ENCODE peak calls at places on chromosome 14, in six cellular contexts. O is GM12891, T is A549, W is endothelial cell of umbilical vein, J is HCT116, X is adrenal gland. A is an unnamed sample.

GRCh38 chr14:24437020-24437735 is 5.4 kb downstream of the SDR39U1 start:
- DNase-seq in X (no peak), O (no peak), T (no peak), J (no peak), W (peak; percentile 22), A (no peak)

GRCh38 chr14:77014004-77014604 is 14.4 kb downstream of the IRF2BPL start:
- DNase-seq in W (peak; percentile 32), T (no peak), J (no peak), O (no peak), X (peak; percentile 43), A (no peak)

GRCh38 chr14:33932526-33933292 is 18.2 kb downstream of the EGLN3 start:
- DNase-seq in X (no peak), O (no peak), T (no peak), J (no peak), W (no peak), A (no peak)

GRCh38 chr14:85934123-85934885 is 404.4 kb downstream of the FLRT2 start:
- DNase-seq in T (peak; percentile 13), J (no peak), O (peak; percentile 13), X (no peak), W (peak; percentile 29), A (peak; percentile 3)

GRCh38 chr14:88321692-88322504 is 1.2 kb downstream of the KCNK10 start:
- DNase-seq in W (no peak), J (no peak), O (no peak), T (no peak), X (no peak), A (no peak)

GRCh38 chr14:88342980-88343379 is 19.9 kb upstream of the KCNK10 start:
- DNase-seq in O (no peak), T (no peak), J (no peak), X (no peak), W (no peak), A (no peak)

GRCh38 chr14:59831121-59831730 is 39.4 kb downstream of the RTN1 start:
- DNase-seq in O (no peak), W (no peak), T (no peak), X (no peak), J (no peak), A (no peak)

GRCh38 chr14:38129705-38130104 is 78.0 kb upstream of the SSTR1 start:
- DNase-seq in O (no peak), X (no peak), J (no peak), T (no peak), W (no peak), A (no peak)

GRCh38 chr14:73833530-73834257 is 17.9 kb upstream of the PTGR2 start:
- DNase-seq in J (no peak), X (no peak), T (no peak), W (no peak), O (no peak), A (no peak)

GRCh38 chr14:98599082-98599481 is 672.9 kb downstream of the BCL11B start:
- DNase-seq in J (no peak), X (no peak), T (no peak), O (no peak), W (no peak), A (no peak)

GRCh38 chr14:100143523-100143922 is 15.9 kb downstream of the DEGS2 start:
- DNase-seq in X (no peak), T (no peak), J (no peak), W (no peak), O (no peak), A (no peak)

GRCh38 chr14:69270097-69270496 is 10.1 kb downstream of the GALNT16 start:
- DNase-seq in O (no peak), X (no peak), J (no peak), W (no peak), T (no peak), A (no peak)

GRCh38 chr14:31251028-31251958 is 43.7 kb upstream of the HECTD1 start:
- DNase-seq in O (no peak), W (no peak), J (no peak), T (no peak), X (no peak), A (no peak)

GRCh38 chr14:51386983-51387730 is 147.1 kb downstream of the TMX1 start:
- DNase-seq in W (peak; percentile 35), O (no peak), X (no peak), J (no peak), T (no peak), A (no peak)

GRCh38 chr14:24137529-24138395 is 1.8 kb downstream of the PSME1 start:
- DNase-seq in O (no peak), W (no peak), T (no peak), J (no peak), X (no peak), A (no peak)

GRCh38 chr14:51004352-51004800 is 60.1 kb upstream of the PYGL start:
- DNase-seq in T (peak; percentile 58), O (no peak), J (no peak), X (no peak), W (no peak), A (no peak)

GRCh38 chr14:59342516-59343484 is 122.4 kb downstream of the GPR135 start:
- DNase-seq in W (no peak), J (peak; percentile 28), X (no peak), T (no peak), O (no peak), A (no peak)

GRCh38 chr14:53295985-53296582 is 143.0 kb upstream of the DDHD1 start:
- DNase-seq in T (peak; percentile 9), W (peak; percentile 48), J (peak; percentile 23), O (no peak), X (no peak), A (no peak)

GRCh38 chr14:35533357-35534129 is 421 bp upstream of the INSM2 start:
- DNase-seq in X (peak; percentile 78), W (peak; percentile 60), T (peak; percentile 60), J (no peak), O (peak; percentile 60), A (peak; percentile 29)

GRCh38 chr14:66359500-66359899 is 126.7 kb upstream of the CCDC196 start:
- DNase-seq in J (peak; percentile 64), T (peak; percentile 41), X (no peak), O (peak; percentile 12), W (peak; percentile 48), A (no peak)

GRCh38 chr14:62301911-62302310 is 539.7 kb downstream of the SNAPC1 start:
- DNase-seq in W (no peak), X (no peak), J (no peak), T (no peak), O (no peak), A (no peak)

GRCh38 chr14:81392976-81393643 is 7.0 kb downstream of the STON2 start:
- DNase-seq in T (no peak), J (no peak), O (no peak), W (no peak), X (no peak), A (no peak)

GRCh38 chr14:73232984-73233383 is 4.3 kb upstream of the PAPLN start:
- DNase-seq in W (no peak), T (no peak), J (no peak), X (no peak), O (no peak), A (no peak)

GRCh38 chr14:64504897-64505771 is 564 bp downstream of the ZBTB1 start:
- DNase-seq in J (peak; percentile 58), T (peak; percentile 78), X (peak; percentile 87), O (peak; percentile 44), W (peak; percentile 83), A (peak; percentile 64)

GRCh38 chr14:64504310-64504896 is at the start of gene ZBTB1:
- DNase-seq in T (peak; percentile 62), O (peak; percentile 30), W (peak; percentile 91), X (peak; percentile 82), J (peak; percentile 65), A (peak; percentile 50)

GRCh38 chr14:64502476-64503183 is 1.0 kb downstream of the ZBTB25 start:
- DNase-seq in X (peak; percentile 32), T (no peak), W (peak; percentile 52), O (no peak), J (no peak), A (no peak)

GRCh38 chr14:64503184-64503433 is 529 bp downstream of the ZBTB25 start:
- DNase-seq in X (no peak), T (no peak), W (no peak), O (no peak), J (no peak), A (no peak)

DNA sequence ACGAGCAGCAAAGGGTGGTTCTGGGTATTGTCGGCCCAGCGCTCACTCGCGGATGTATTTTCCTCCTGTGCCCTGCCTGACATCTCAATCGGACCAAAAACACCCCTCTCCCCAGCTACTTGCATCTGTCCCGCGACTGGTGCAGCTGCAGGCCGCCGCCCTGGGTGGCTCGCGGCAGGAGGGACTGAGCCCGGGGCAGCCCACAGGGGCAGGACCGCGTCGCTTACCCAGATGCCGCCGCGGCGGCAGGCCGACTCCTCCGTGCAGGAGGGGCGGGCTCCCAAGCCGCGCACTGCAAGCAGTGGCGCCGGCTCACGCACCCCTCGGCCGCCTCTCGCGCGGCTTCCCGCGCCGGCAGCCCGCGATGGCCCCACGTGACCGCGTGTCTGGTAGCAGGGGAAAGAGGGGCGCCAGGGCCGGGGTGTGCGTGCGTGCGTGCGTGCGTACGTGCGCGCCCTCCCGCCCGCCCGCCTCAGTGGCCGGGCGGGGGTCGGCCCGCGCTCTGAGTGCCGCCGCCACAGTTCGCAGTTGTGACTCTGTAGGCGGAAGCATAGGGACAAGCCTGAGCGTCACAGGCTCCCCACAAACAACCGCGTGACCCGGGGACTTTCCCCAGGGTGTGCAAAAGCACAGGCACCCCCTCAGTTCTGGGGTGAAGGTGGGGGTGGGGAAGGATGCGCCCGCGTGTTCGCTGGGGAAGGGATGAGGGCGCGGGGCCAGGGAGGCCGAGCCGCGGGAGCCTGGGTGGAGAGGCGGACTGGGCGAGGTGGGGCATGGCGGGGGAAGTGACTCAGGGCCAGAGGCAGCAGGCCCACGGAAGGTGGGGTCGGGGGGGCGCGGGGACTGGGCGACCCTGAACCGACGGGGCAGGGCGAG is at the start of gene ZBTB25:
- DNase-seq in X (peak; percentile 88), T (peak; percentile 80), O (peak; percentile 63), W (peak; percentile 95), J (peak; percentile 90), A (peak; percentile 81)
- TF ChIP-seq POLR2A in X (peak; percentile 95), T (peak; percentile 52), O (no peak), W (peak; percentile 84), J (peak; percentile 73), A (peak; percentile 75)

DNA sequence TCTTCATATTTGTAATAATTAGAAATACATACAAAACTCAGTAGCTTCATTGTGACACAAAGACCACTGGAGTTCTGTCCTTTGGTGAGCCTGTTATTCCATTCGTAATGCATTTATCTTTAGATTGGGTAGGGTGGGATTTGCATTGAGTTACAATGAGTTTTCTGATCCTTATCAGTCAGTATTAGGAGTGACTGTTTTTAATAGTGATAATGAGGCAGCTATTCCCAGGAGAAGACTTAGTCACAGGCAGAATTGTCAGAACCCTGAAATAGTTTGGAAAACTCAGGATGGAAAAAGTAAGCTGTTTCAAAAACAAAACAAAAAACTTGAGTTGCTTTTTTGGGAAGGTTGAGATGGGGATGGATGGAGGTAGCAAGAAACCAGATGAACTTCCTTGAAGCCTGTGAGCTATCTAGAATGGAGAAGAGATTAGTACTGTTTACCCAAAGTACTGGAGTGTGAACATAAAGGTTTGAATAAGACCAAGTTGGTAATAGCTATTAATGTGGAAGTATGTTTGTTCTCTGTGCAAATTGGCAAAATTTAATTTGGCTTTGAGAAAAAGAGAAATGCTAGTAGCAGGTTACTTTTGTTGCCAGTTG is 38.6 kb downstream of the FBXO34 start:
- DNase-seq in J (no peak), W (peak; percentile 35), X (no peak), T (no peak), O (no peak), A (no peak)
- TF ChIP-seq POLR2A in J (no peak), W (no peak), X (no peak), T (no peak), O (no peak), A (no peak)

GRCh38 chr14:102923920-102924486 is 1.5 kb downstream of the AMN start:
- DNase-seq in O (no peak), T (no peak), W (no peak), X (no peak), J (no peak), A (no peak)
- TF ChIP-seq POLR2A in O (no peak), T (no peak), W (no peak), X (no peak), J (no peak), A (no peak)

GRCh38 chr14:55114720-55115119 is 14.3 kb upstream of the LGALS3 start:
- DNase-seq in T (no peak), O (no peak), X (no peak), W (no peak), J (no peak), A (no peak)
- TF ChIP-seq POLR2A in T (no peak), O (no peak), X (no peak), W (no peak), J (no peak), A (no peak)